ENCODE peak calls at places on chromosomes 5 and 9, in five cellular contexts. V, Q, C, E and M are unnamed samples. For H3K36me3, the result is how much of the 10 kb centered on the place peaks cover.

GRCh38 chr5:130710596-130710995 is 454.5 kb downstream of the HINT1 start:
- DNase-seq in V (peak), Q (no peak), C (no peak), E (no peak), M (no peak)

GRCh38 chr9:134633362-134634142 is 8.1 kb upstream of the COL5A1 start:
- DNase-seq in V (no peak), Q (no peak), C (no peak), E (no peak), M (no peak)

GRCh38 chr9:98575379-98576346 is 133.1 kb downstream of the GABBR2 start:
- DNase-seq in V (peak), Q (peak), C (no peak), E (peak), M (no peak)

GRCh38 chr5:128082551-128083032 is 974 bp upstream of the SLC12A2 start:
- DNase-seq in V (no peak), Q (no peak), C (no peak), E (no peak), M (no peak)

GRCh38 chr9:111360881-111361280 is 30.9 kb upstream of the OR2K2 start:
- DNase-seq in V (no peak), Q (no peak), C (no peak), E (no peak), M (no peak)

GRCh38 chr5:171534009-171534895 is 114.8 kb downstream of the FGF18 start:
- DNase-seq in V (no peak), Q (no peak), C (no peak), E (no peak), M (peak)

GRCh38 chr9:5470816-5471215 is 20.5 kb downstream of the CD274 start:
- DNase-seq in V (no peak), Q (no peak), C (no peak), E (no peak), M (no peak)

GRCh38 chr5:150585781-150586461 is 54.5 kb upstream of the SYNPO start:
- DNase-seq in V (no peak), Q (no peak), C (no peak), E (no peak), M (no peak)

GRCh38 chr9:131946169-131946568 is 133.5 kb downstream of the MED27 start:
- DNase-seq in V (no peak), Q (no peak), C (no peak), E (no peak), M (no peak)

GRCh38 chr5:92380069-92380770 is 997.1 kb upstream of the ARRDC3 start:
- DNase-seq in V (peak), Q (peak), C (no peak), E (no peak), M (no peak)

GRCh38 chr5:108212775-108213346 is 169.0 kb downstream of the FBXL17 start:
- DNase-seq in V (peak), Q (peak), C (no peak), E (no peak), M (peak)

GRCh38 chr5:101153526-101153925 is 250.4 kb upstream of the ST8SIA4 start:
- DNase-seq in V (no peak), Q (no peak), C (no peak), E (no peak), M (no peak)

GRCh38 chr9:128190013-128190412 is 1.4 kb downstream of the CIZ1 start:
- DNase-seq in V (no peak), Q (no peak), C (no peak), E (no peak), M (no peak)

DNA sequence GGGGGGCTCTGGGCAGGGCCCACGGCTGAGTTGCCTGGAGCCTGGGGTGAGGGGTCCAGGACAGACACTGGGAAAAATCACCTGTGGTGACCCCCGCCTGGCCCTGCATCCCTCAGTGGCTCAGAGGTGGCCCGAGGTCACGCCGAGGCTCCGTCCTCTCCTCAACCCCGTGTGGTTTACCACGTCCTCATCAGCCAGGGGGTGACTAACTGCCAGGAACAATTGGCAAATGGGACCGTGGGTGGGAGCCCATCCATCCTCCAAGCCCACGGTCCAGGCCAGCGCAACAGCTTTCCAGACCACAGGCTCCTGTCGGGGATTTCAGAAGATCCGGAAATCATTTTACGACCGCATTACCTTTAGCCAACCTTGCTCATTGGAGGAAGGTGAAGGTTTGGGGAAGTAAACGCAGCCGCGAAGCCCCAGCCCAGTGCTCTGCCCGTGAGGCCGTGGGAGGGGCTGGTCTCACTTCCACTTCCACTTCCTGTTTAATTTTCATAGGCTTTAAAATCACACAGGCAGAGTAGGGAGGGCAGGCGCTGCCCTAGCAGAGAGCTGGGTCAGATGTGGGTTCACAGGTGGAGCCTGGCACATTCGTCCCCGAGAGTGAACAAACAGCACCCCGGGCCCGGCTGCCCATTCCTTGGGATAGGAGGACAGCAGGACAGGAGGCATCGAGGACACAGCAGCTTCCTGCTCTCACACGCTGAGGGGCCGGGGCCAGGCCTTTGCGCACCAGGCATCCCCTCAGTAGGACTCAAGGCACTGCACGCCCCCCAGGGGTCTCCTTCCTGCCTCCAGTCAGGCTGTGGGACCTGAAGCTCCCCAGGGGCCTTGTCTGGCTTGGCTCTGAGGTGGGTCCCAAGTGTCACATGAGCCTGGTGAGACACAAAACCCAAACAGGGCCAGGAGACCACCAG is 19.8 kb upstream of the SLC9A3 start:
- DNase-seq in V (no peak), Q (no peak), C (no peak), E (no peak), M (no peak)
- H2AFZ ChIP-seq in V (no peak), Q (no peak), C (no peak), E (no peak), M (no peak)

DNA sequence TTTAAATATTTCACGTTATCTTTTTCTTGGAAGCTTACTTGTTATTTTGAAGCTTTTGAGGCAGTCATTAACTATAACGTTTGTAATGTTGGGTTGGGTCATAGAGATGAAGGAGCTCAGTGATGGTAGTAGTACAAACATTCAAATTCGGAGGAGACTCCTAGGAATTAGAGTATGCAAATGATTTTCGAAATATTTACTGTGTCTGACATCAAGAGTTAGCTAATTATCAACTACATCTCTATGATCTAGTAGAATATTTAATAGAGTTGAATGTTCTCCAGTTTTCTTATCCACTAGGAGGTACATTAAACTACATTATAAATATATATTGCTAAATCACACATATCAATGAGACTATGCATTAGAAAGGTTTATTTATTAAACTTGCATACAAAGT is 28.8 kb upstream of the C5orf24 start:
- DNase-seq in V (no peak), Q (no peak), C (no peak), E (no peak), M (no peak)
- H3K36me3 ChIP-seq in V (half or more), Q (half or more), C (under half), E (half or more), M (under half)

DNA sequence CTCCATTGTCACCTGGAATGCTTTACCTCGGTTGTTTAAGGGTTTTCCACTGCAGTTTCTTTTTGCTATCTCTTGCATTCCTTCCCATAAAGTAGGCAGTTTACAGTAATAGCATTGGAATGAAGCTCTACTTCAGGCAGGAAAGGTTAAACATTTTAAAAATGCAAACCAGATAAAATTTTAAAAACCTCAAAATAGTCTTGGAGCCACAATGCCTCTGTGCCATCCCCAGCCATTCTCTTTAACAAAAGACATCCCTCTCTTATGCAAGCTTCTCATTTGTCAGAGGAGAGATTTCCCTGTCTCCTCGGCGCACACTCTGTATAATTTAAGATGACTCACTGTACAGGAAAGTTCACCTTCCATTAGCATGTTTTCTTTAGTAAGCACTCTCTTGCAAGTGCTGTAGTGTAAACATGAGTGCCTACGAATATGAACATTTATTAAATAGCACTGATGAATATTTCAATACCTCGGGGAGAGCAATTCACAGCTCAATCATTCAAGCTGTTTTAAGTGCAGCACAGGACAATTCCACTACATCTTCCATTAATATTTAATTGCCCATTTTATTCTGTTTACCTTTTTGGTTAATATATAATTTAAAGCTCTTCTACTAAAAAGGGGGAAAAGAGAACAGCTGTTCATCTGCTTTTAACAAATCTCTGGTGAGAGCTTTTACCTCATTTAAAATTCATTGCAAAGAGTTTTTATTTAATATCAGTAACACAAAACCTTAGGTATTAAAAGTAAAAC is 343.6 kb downstream of the SPATA31D1 start:
- DNase-seq in V (peak), Q (peak), C (no peak), E (no peak), M (no peak)
- H2AFZ ChIP-seq in V (no peak), Q (no peak), C (no peak), E (no peak), M (no peak)

GRCh38 chr5:102911973-102912372 is 156.9 kb downstream of the PAM start:
- DNase-seq in V (peak), Q (peak), C (no peak), E (no peak), M (no peak)

GRCh38 chr5:102910240-102911226 is 155.4 kb downstream of the PAM start:
- DNase-seq in V (peak), Q (peak), C (no peak), E (no peak), M (no peak)

GRCh38 chr5:102919211-102919610 is 164.1 kb downstream of the PAM start:
- DNase-seq in V (no peak), Q (no peak), C (no peak), E (no peak), M (no peak)

GRCh38 chr5:102921341-102922047 is 166.4 kb downstream of the PAM start:
- DNase-seq in V (no peak), Q (peak), C (no peak), E (no peak), M (no peak)

GRCh38 chr5:102916114-102916513 is 161.0 kb downstream of the PAM start:
- DNase-seq in V (no peak), Q (peak), C (no peak), E (no peak), M (no peak)
- H3K36me3 ChIP-seq in V (under half), Q (under half), C (under half), E (under half), M (under half)

GRCh38 chr9:99819484-99820329 is 2.0 kb upstream of the NR4A3 start:
- DNase-seq in V (peak), Q (peak), C (peak), E (peak), M (peak)

GRCh38 chr9:99821187-99822095 is at the start of gene NR4A3:
- DNase-seq in V (peak), Q (peak), C (peak), E (peak), M (peak)

GRCh38 chr9:99819123-99819483 is 2.6 kb upstream of the NR4A3 start:
- DNase-seq in V (no peak), Q (no peak), C (no peak), E (no peak), M (no peak)

GRCh38 chr9:99822096-99822595 is 461 bp downstream of the NR4A3 start:
- DNase-seq in V (no peak), Q (peak), C (no peak), E (peak), M (no peak)

GRCh38 chr9:99820330-99821186 is 1.1 kb upstream of the NR4A3 start:
- DNase-seq in V (peak), Q (peak), C (no peak), E (peak), M (no peak)
- H2AFZ ChIP-seq in V (peak), Q (peak), C (peak), E (peak), M (peak)

GRCh38 chr5:157485811-157486739 is 26.1 kb downstream of the NIPAL4 start:
- DNase-seq in V (no peak), Q (no peak), C (no peak), E (peak), M (no peak)

GRCh38 chr5:157484768-157485167 is 24.8 kb downstream of the NIPAL4 start:
- DNase-seq in V (no peak), Q (peak), C (no peak), E (no peak), M (no peak)

GRCh38 chr5:157487358-157487757 is 27.3 kb downstream of the NIPAL4 start:
- DNase-seq in V (no peak), Q (no peak), C (no peak), E (no peak), M (no peak)

GRCh38 chr5:157485340-157485739 is 25.3 kb downstream of the NIPAL4 start:
- DNase-seq in V (no peak), Q (no peak), C (no peak), E (no peak), M (no peak)

DNA sequence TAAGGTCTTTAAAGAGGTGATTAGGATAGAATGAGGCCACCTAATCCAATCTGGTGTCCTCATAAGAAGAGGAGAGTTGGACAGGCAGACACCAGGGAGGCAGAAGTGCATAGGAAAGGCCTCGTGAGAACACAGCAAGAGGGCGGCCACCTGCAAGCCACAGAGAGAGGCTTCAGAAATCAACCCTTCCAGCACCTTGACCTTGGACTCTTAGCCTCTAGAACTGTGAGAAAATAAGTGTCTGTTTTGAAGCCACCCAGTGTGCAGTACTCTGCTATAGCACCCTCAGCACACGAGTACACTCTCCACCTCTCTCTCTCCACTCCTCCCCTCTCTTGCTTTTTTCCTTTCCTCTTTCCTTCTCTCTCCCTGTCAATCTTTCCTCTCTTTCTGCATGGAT is 26.8 kb downstream of the NIPAL4 start:
- DNase-seq in V (no peak), Q (no peak), C (no peak), E (no peak), M (no peak)
- H3K36me3 ChIP-seq in V (under half), Q (under half), C (under half), E (under half), M (under half)

DNA sequence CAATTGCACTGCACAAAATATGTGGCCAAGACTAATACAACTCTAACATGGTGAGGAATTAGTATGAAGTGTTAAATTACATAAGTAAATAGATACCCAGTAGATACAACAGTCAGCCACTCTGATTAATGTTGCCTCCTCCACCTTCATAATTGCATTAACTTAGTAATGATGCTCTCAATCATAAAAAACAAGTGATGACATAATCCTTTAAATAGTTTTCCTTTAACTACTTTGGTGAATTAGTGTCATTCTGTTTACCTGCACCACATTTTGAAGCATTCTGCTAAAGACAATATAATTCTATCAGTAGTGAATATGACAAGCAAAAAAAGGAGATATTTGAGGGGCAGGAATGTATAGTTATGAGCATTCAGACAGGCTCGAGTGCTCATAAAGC is 265.9 kb upstream of the SLC24A2 start:
- DNase-seq in V (no peak), Q (no peak), C (no peak), E (no peak), M (no peak)
- H2AFZ ChIP-seq in V (no peak), Q (no peak), C (no peak), E (no peak), M (no peak)